ENCODE peak calls at places on chromosomes 11 and 22, in six cellular contexts. One of them, this sample, is unnamed. For H3K27me3, the result is how much of the 10 kb centered on the place peaks cover.

GRCh38 chr22:24514241-24515024 is 19.3 kb downstream of the UPB1 start:
- DNase-seq in osteoblast: peak
- DNase-seq in esophagus squamous epithelium: no peak
- DNase-seq in CD4-positive, alpha-beta memory T cell: no peak
- DNase-seq in pancreas: peak
- DNase-seq in heart left ventricle: no peak
- DNase-seq in this sample: no peak

GRCh38 chr11:65944191-65944590 is 1.1 kb upstream of the TSGA10IP start:
- DNase-seq in esophagus squamous epithelium: no peak
- DNase-seq in CD4-positive, alpha-beta memory T cell: no peak
- DNase-seq in osteoblast: peak
- DNase-seq in pancreas: no peak
- DNase-seq in heart left ventricle: no peak
- DNase-seq in this sample: no peak

GRCh38 chr22:26918236-26918635 is 260.8 kb downstream of the MIAT start:
- DNase-seq in CD4-positive, alpha-beta memory T cell: no peak
- DNase-seq in pancreas: no peak
- DNase-seq in osteoblast: peak
- DNase-seq in esophagus squamous epithelium: no peak
- DNase-seq in heart left ventricle: no peak
- DNase-seq in this sample: no peak

GRCh38 chr11:118001494-118001971 is 15.3 kb downstream of the IL10RA start:
- DNase-seq in osteoblast: no peak
- DNase-seq in pancreas: no peak
- DNase-seq in heart left ventricle: no peak
- DNase-seq in esophagus squamous epithelium: no peak
- DNase-seq in CD4-positive, alpha-beta memory T cell: peak
- DNase-seq in this sample: no peak

GRCh38 chr22:10741210-10741609 is 4786.8 kb upstream of the OR11H1 start:
- DNase-seq in pancreas: no peak
- DNase-seq in CD4-positive, alpha-beta memory T cell: no peak
- DNase-seq in heart left ventricle: no peak
- DNase-seq in esophagus squamous epithelium: no peak
- DNase-seq in osteoblast: peak
- DNase-seq in this sample: no peak

GRCh38 chr11:132114185-132114584 is 743.8 kb downstream of the NTM start:
- DNase-seq in CD4-positive, alpha-beta memory T cell: no peak
- DNase-seq in pancreas: no peak
- DNase-seq in osteoblast: no peak
- DNase-seq in esophagus squamous epithelium: no peak
- DNase-seq in heart left ventricle: peak
- DNase-seq in this sample: peak

GRCh38 chr22:44026630-44027511 is 2.8 kb downstream of the PARVB start:
- DNase-seq in osteoblast: peak
- DNase-seq in esophagus squamous epithelium: peak
- DNase-seq in heart left ventricle: peak
- DNase-seq in CD4-positive, alpha-beta memory T cell: peak
- DNase-seq in pancreas: peak
- DNase-seq in this sample: peak

GRCh38 chr11:130071211-130071712 is 1.6 kb downstream of the APLP2 start:
- DNase-seq in pancreas: no peak
- DNase-seq in osteoblast: no peak
- DNase-seq in esophagus squamous epithelium: no peak
- DNase-seq in CD4-positive, alpha-beta memory T cell: no peak
- DNase-seq in heart left ventricle: no peak
- DNase-seq in this sample: no peak

DNA sequence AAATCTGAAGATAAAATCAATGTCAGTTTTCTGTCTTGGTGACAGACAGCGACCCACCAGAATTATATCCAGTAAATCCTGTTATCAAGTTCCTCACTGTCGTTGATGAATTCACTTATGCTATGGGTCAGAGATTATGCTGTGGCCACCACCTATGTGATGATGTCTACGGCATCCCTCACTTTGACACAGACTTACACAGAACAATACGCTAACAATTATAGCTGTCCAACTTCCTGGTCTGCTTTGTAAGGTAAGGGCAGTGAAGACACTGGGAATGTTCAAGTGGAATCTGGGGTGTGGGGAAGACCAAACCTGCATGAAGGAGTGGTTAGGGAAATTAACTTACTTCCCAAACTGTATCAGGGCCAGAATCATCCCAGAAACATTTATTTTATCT is 19.3 kb upstream of the PAX6 start:
- DNase-seq in osteoblast: peak
- DNase-seq in esophagus squamous epithelium: no peak
- DNase-seq in CD4-positive, alpha-beta memory T cell: no peak
- DNase-seq in pancreas: no peak
- DNase-seq in heart left ventricle: no peak
- DNase-seq in this sample: no peak
- H3K27me3 ChIP-seq in osteoblast: half or more
- H3K27me3 ChIP-seq in esophagus squamous epithelium: under half
- H3K27me3 ChIP-seq in CD4-positive, alpha-beta memory T cell: under half
- H3K27me3 ChIP-seq in pancreas: under half
- H3K27me3 ChIP-seq in heart left ventricle: under half
- H3K27me3 ChIP-seq in this sample: half or more

GRCh38 chr11:69796063-69796462 is 20.9 kb upstream of the FGF4 start:
- DNase-seq in CD4-positive, alpha-beta memory T cell: no peak
- DNase-seq in pancreas: no peak
- DNase-seq in osteoblast: peak
- DNase-seq in heart left ventricle: no peak
- DNase-seq in esophagus squamous epithelium: no peak
- DNase-seq in this sample: no peak
- H3K27ac ChIP-seq in CD4-positive, alpha-beta memory T cell: no peak
- H3K27ac ChIP-seq in pancreas: no peak
- H3K27ac ChIP-seq in osteoblast: no peak
- H3K27ac ChIP-seq in heart left ventricle: no peak
- H3K27ac ChIP-seq in esophagus squamous epithelium: no peak
- H3K27ac ChIP-seq in this sample: no peak

GRCh38 chr22:37425369-37425768 is 1.9 kb downstream of the ELFN2 start:
- DNase-seq in esophagus squamous epithelium: no peak
- DNase-seq in heart left ventricle: no peak
- DNase-seq in pancreas: no peak
- DNase-seq in CD4-positive, alpha-beta memory T cell: no peak
- DNase-seq in osteoblast: no peak
- DNase-seq in this sample: no peak

GRCh38 chr22:37427128-37427710 is at the start of gene ELFN2:
- DNase-seq in heart left ventricle: no peak
- DNase-seq in esophagus squamous epithelium: no peak
- DNase-seq in pancreas: no peak
- DNase-seq in osteoblast: peak
- DNase-seq in CD4-positive, alpha-beta memory T cell: no peak
- DNase-seq in this sample: no peak

GRCh38 chr22:37426532-37427127 is 649 bp downstream of the ELFN2 start:
- DNase-seq in heart left ventricle: no peak
- DNase-seq in esophagus squamous epithelium: no peak
- DNase-seq in pancreas: no peak
- DNase-seq in CD4-positive, alpha-beta memory T cell: no peak
- DNase-seq in osteoblast: peak
- DNase-seq in this sample: no peak

GRCh38 chr22:37427711-37428635 is 694 bp upstream of the ELFN2 start:
- DNase-seq in pancreas: no peak
- DNase-seq in esophagus squamous epithelium: no peak
- DNase-seq in osteoblast: peak
- DNase-seq in CD4-positive, alpha-beta memory T cell: no peak
- DNase-seq in heart left ventricle: no peak
- DNase-seq in this sample: no peak

GRCh38 chr22:37425800-37426531 is 1.3 kb downstream of the ELFN2 start:
- DNase-seq in heart left ventricle: no peak
- DNase-seq in CD4-positive, alpha-beta memory T cell: no peak
- DNase-seq in pancreas: no peak
- DNase-seq in osteoblast: peak
- DNase-seq in esophagus squamous epithelium: no peak
- DNase-seq in this sample: no peak
- H3K27me3 ChIP-seq in heart left ventricle: under half
- H3K27me3 ChIP-seq in CD4-positive, alpha-beta memory T cell: under half
- H3K27me3 ChIP-seq in pancreas: under half
- H3K27me3 ChIP-seq in osteoblast: half or more
- H3K27me3 ChIP-seq in esophagus squamous epithelium: under half
- H3K27me3 ChIP-seq in this sample: half or more

GRCh38 chr11:6634534-6634933 is 15.3 kb upstream of the TPP1 start:
- DNase-seq in heart left ventricle: no peak
- DNase-seq in CD4-positive, alpha-beta memory T cell: no peak
- DNase-seq in osteoblast: no peak
- DNase-seq in pancreas: no peak
- DNase-seq in esophagus squamous epithelium: no peak
- DNase-seq in this sample: no peak
- H3K27ac ChIP-seq in heart left ventricle: peak
- H3K27ac ChIP-seq in CD4-positive, alpha-beta memory T cell: no peak
- H3K27ac ChIP-seq in osteoblast: no peak
- H3K27ac ChIP-seq in pancreas: peak
- H3K27ac ChIP-seq in esophagus squamous epithelium: no peak
- H3K27ac ChIP-seq in this sample: peak

GRCh38 chr11:45142241-45142885 is 4.1 kb upstream of the PRDM11 start:
- DNase-seq in osteoblast: peak
- DNase-seq in heart left ventricle: no peak
- DNase-seq in pancreas: no peak
- DNase-seq in CD4-positive, alpha-beta memory T cell: no peak
- DNase-seq in esophagus squamous epithelium: no peak
- DNase-seq in this sample: no peak
- H3K27me3 ChIP-seq in osteoblast: under half
- H3K27me3 ChIP-seq in heart left ventricle: under half
- H3K27me3 ChIP-seq in pancreas: under half
- H3K27me3 ChIP-seq in CD4-positive, alpha-beta memory T cell: under half
- H3K27me3 ChIP-seq in esophagus squamous epithelium: under half
- H3K27me3 ChIP-seq in this sample: under half

DNA sequence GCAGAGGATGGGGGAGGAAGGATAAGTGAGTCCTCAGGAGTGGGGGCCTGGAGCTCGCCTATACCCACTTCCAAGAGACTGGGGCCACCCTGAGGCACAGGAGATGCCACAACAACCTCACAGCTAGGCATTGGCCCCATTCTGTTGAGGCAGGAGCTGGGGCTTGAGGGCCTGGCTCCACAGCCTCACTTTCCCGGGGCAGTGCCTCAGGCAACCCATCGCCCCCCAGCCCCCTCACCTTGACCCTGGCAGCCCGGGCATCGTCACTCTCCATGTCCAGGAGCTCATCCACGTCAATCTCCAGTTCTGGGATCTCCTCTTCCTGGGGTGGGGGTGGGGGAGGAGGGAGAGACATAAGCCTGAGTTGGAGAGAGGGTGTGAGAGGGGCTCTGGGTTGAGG is 1.8 kb downstream of the PPP1R14B start:
- DNase-seq in osteoblast: no peak
- DNase-seq in heart left ventricle: no peak
- DNase-seq in CD4-positive, alpha-beta memory T cell: no peak
- DNase-seq in pancreas: no peak
- DNase-seq in esophagus squamous epithelium: no peak
- DNase-seq in this sample: no peak
- H3K27ac ChIP-seq in osteoblast: no peak
- H3K27ac ChIP-seq in heart left ventricle: peak
- H3K27ac ChIP-seq in CD4-positive, alpha-beta memory T cell: peak
- H3K27ac ChIP-seq in pancreas: peak
- H3K27ac ChIP-seq in esophagus squamous epithelium: peak
- H3K27ac ChIP-seq in this sample: peak

This sample was measured in gastrocnemius medialis.